ENCODE peak calls at places on chromosomes 3 and 15, in four cellular contexts. J, U, T and K are unnamed samples.

GRCh38 chr15:38438031-38438986 is 15.6 kb upstream of the FAM98B start:
- DNase-seq in T (no peak), U (no peak), J (no peak), K (no peak)

GRCh38 chr3:50292924-50293801 is 934 bp upstream of the IFRD2 start:
- DNase-seq in T (no peak), J (no peak), U (no peak), K (no peak)

GRCh38 chr3:133825969-133826727 is 20.5 kb downstream of the SRPRB start:
- DNase-seq in U (no peak), T (no peak), J (no peak), K (no peak)

GRCh38 chr3:192825657-192826200 is 91.9 kb downstream of the MB21D2 start:
- DNase-seq in T (no peak), U (no peak), J (no peak), K (no peak)

GRCh38 chr3:153977148-153977547 is 144.0 kb upstream of the ARHGEF26 start:
- DNase-seq in U (peak), J (no peak), T (peak), K (peak)

GRCh38 chr3:46127503-46127902 is 80.6 kb downstream of the CCR1 start:
- DNase-seq in T (no peak), J (no peak), U (no peak), K (no peak)

GRCh38 chr3:160929595-160929994 is 173.6 kb downstream of the PPM1L start:
- DNase-seq in T (peak), U (no peak), J (no peak), K (no peak)

GRCh38 chr15:36682091-36682490 is 102.7 kb downstream of the CDIN1 start:
- DNase-seq in T (no peak), J (no peak), U (no peak), K (no peak)

GRCh38 chr15:85793641-85794597 is 806 bp downstream of the KLHL25 start:
- DNase-seq in T (no peak), J (peak), U (no peak), K (no peak)

GRCh38 chr15:70096215-70096974 is 1.3 kb downstream of the TLE3 start:
- DNase-seq in U (no peak), T (no peak), J (peak), K (no peak)

GRCh38 chr15:45265506-45265905 is 13.5 kb downstream of the SLC28A2 start:
- DNase-seq in J (no peak), T (no peak), U (no peak), K (no peak)

GRCh38 chr3:150172356-150172755 is 201.7 kb upstream of the PFN2 start:
- DNase-seq in U (no peak), T (no peak), J (no peak), K (no peak)

GRCh38 chr15:101213570-101213969 is 38.3 kb downstream of the CHSY1 start:
- DNase-seq in T (no peak), J (no peak), U (no peak), K (no peak)

GRCh38 chr3:131714585-131715220 is 211.9 kb upstream of the MRPL3 start:
- DNase-seq in T (no peak), J (no peak), U (no peak), K (no peak)

GRCh38 chr3:52280046-52280445 is 1.6 kb upstream of the WDR82 start:
- DNase-seq in J (no peak), T (no peak), U (no peak), K (no peak)

GRCh38 chr3:42123012-42123581 is 31.9 kb downstream of the TRAK1 start:
- DNase-seq in T (no peak), J (no peak), U (no peak), K (no peak)

GRCh38 chr3:128353991-128354687 is 112.6 kb downstream of the DNAJB8 start:
- DNase-seq in T (no peak), J (no peak), U (no peak), K (no peak)

GRCh38 chr3:195003006-195003892 is 267.7 kb downstream of the XXYLT1 start:
- DNase-seq in T (peak), J (no peak), U (peak), K (no peak)

GRCh38 chr15:45401665-45402161 is 23.4 kb upstream of the GATM start:
- DNase-seq in J (no peak), T (no peak), U (no peak), K (no peak)

GRCh38 chr3:112623213-112623612 is 17.7 kb downstream of the CCDC80 start:
- DNase-seq in U (no peak), J (no peak), T (no peak), K (no peak)

GRCh38 chr3:37906734-37907282 is 45.1 kb downstream of the CTDSPL start:
- DNase-seq in J (no peak), T (no peak), U (no peak), K (no peak)

GRCh38 chr3:184761120-184761841 is 49.4 kb upstream of the MAGEF1 start:
- DNase-seq in J (no peak), U (no peak), T (peak), K (no peak)

GRCh38 chr3:29156071-29156715 is 124.7 kb upstream of the RBMS3 start:
- DNase-seq in U (no peak), T (peak), J (no peak), K (no peak)

GRCh38 chr3:9732080-9732752 is 681 bp downstream of the BRPF1 start:
- DNase-seq in J (peak), T (no peak), U (no peak), K (no peak)

GRCh38 chr3:32961189-32961715 is 9.8 kb downstream of the CCR4 start:
- DNase-seq in U (no peak), J (no peak), T (no peak), K (no peak)

GRCh38 chr15:78055923-78056713 is 21.4 kb downstream of the TBC1D2B start:
- DNase-seq in U (no peak), J (no peak), T (no peak), K (no peak)

GRCh38 chr3:44235604-44236484 is 5.8 kb upstream of the TOPAZ1 start:
- DNase-seq in T (peak), U (no peak), J (peak), K (no peak)

GRCh38 chr3:114192141-114192540 is 13.3 kb upstream of the DRD3 start:
- DNase-seq in J (no peak), T (no peak), U (no peak), K (no peak)

GRCh38 chr3:115834068-115834467 is 210.8 kb downstream of the GAP43 start:
- DNase-seq in T (peak), U (no peak), J (no peak), K (no peak)

GRCh38 chr3:178036745-178037144 is 499.5 kb upstream of the KCNMB2 start:
- DNase-seq in U (no peak), J (no peak), T (no peak), K (no peak)

GRCh38 chr3:151347432-151347831 is 18.1 kb upstream of the P2RY13 start:
- DNase-seq in U (peak), T (no peak), J (no peak), K (peak)